ENCODE peak calls at places on chromosome 17, in four cellular contexts. One of them, this sample, is unnamed.

GRCh38 chr17:39357488-39357887 is 43.9 kb downstream of the FBXL20 start:
- DNase-seq in AG09309: no peak
- DNase-seq in neural crest cell: no peak
- DNase-seq in breast epithelium: no peak
- DNase-seq in this sample: no peak

GRCh38 chr17:59651346-59651745 is 31.7 kb downstream of the CLTC start:
- DNase-seq in AG09309: no peak
- DNase-seq in neural crest cell: no peak
- DNase-seq in breast epithelium: no peak
- DNase-seq in this sample: no peak

GRCh38 chr17:17613708-17614114 is 22.2 kb upstream of the PEMT start:
- DNase-seq in AG09309: peak; percentile 41
- DNase-seq in neural crest cell: peak; percentile 58
- DNase-seq in breast epithelium: no peak
- DNase-seq in this sample: peak; percentile 67

GRCh38 chr17:41009936-41010335 is 1.0 kb upstream of the KRTAP3-1 start:
- DNase-seq in AG09309: no peak
- DNase-seq in neural crest cell: no peak
- DNase-seq in breast epithelium: no peak
- DNase-seq in this sample: no peak

GRCh38 chr17:75084039-75084660 is 3.6 kb upstream of the SLC16A5 start:
- DNase-seq in AG09309: no peak
- DNase-seq in neural crest cell: no peak
- DNase-seq in breast epithelium: no peak
- DNase-seq in this sample: no peak

GRCh38 chr17:35578929-35579448 is 618 bp upstream of the PEX12 start:
- DNase-seq in AG09309: no peak
- DNase-seq in neural crest cell: no peak
- DNase-seq in breast epithelium: no peak
- DNase-seq in this sample: no peak

GRCh38 chr17:82923366-82924113 is 83.7 kb upstream of the ZNF750 start:
- DNase-seq in AG09309: no peak
- DNase-seq in neural crest cell: no peak
- DNase-seq in breast epithelium: no peak
- DNase-seq in this sample: no peak

GRCh38 chr17:48074322-48075054 is 26.3 kb downstream of the NFE2L1 start:
- DNase-seq in AG09309: peak; percentile 56
- DNase-seq in neural crest cell: peak; percentile 76
- DNase-seq in breast epithelium: peak; percentile 63
- DNase-seq in this sample: peak; percentile 80

GRCh38 chr17:35063514-35064223 is at the start of gene RFFL:
- DNase-seq in AG09309: peak; percentile 93
- DNase-seq in neural crest cell: peak; percentile 34
- DNase-seq in breast epithelium: peak; percentile 88
- DNase-seq in this sample: peak; percentile 39

DNA sequence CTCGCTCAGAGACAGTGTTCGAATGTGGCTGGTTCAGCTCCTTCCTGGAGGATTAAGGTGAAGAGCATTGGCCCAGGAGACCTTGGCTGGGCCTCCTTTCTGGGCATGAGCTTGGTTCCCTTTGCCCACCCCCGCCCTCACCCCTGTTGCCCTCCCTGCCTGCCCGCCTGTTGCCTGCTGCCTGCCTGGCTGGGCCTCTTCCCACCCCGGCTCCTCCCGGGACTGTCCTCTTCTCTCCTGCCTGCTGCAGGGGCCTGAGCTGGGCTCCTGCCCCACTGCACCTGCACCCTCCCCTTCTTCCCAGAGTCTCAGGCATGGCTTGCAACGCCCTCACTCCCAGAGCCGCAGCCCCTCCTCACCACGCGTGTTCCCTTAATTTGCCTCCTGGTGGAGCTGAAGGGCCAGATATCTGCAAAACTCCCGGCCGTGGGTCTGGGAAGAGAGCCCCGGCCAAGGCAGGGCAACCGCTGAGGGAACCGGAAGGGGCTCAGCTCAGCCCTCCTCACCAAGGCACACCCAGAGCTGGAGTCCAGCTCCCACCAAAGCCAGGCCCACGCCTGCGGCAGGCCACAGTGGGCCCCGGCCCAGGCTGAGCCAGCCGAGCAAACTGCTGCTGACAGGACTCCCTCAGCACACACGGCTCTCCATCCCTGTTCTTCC is 31.2 kb downstream of the MNT start:
- DNase-seq in AG09309: no peak
- DNase-seq in neural crest cell: no peak
- DNase-seq in breast epithelium: no peak
- DNase-seq in this sample: peak; percentile 67
- TF ChIP-seq CTCF in AG09309: no peak
- TF ChIP-seq CTCF in neural crest cell: no peak
- TF ChIP-seq CTCF in breast epithelium: no peak
- TF ChIP-seq CTCF in this sample: peak; percentile 12

DNA sequence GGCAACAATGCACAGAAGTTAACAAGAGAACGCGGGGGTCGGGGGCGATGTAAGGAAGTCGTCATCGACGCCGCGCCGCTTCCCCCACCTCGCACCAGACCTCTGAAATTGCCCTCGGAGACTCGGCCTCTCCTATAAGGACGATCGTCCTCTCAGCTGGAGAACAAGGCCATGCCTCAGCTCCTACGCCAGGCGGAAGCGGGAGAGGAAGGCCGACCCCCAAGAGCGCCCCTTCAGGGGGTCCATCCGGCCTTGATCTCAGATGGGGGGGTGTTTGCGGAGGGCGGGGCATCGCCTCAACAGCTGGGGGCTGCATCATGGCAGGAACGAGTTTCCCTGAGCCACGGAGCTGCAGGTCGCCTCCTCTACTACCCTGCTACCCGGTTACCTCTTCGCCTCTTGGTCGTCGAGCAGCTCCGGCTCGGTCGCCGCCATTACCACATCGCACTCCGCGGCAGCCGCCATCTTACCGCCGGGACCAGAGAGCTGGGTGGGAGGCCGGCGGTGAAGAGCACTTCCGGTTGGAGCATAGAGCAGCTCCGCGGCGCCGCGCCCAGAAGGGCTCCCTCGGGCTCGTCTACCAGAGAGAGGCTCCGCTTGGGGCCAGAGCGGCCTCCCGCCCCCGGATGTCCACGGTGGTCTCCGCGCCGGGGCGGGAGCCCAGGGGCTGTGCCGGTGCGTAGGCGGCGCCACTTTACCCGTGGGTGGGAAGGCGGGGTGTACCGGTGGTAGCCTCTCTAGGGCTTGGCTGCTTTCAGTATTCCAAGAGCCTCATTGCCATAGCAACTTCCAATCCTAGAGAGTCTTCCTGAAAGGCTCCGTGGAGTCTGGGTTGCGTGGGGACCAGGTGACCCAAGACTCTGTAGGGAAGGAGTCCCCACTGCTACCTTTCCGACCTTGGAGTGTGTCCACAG is at the start of gene DNAJC7:
- DNase-seq in AG09309: no peak
- DNase-seq in neural crest cell: peak; percentile 81
- DNase-seq in breast epithelium: peak; percentile 89
- DNase-seq in this sample: peak; percentile 92
- TF ChIP-seq CTCF in AG09309: no peak
- TF ChIP-seq CTCF in neural crest cell: no peak
- TF ChIP-seq CTCF in breast epithelium: no peak
- TF ChIP-seq CTCF in this sample: no peak

DNA sequence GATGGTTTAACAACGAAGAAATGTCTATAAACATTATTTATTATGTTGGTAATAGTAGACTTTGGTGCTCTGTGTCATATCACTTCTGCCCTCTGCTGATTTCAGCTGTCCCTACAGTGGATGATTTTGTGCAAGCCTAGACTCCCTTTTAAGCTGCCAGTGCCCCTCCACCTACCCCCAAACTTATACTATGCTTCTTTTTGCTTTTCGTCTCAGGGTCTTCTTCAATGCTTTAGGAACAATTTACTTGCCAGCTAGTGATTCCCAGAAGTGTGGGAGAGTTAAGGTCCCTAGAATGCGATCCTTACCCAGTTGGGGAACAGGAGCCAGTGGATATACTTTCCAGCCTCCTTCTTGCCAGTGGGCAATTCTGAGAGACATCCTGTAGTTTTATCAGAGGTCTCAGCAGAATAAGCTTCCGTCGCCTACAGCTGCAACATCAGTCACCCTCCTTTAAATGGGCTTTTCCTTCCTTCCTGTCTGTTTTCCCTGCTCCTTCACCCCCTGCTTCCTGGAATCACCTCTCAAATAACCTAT is 4.1 kb downstream of the ICAM2 start:
- DNase-seq in AG09309: no peak
- DNase-seq in neural crest cell: no peak
- DNase-seq in breast epithelium: no peak
- DNase-seq in this sample: no peak
- TF ChIP-seq CTCF in AG09309: peak; percentile 23
- TF ChIP-seq CTCF in neural crest cell: no peak
- TF ChIP-seq CTCF in breast epithelium: no peak
- TF ChIP-seq CTCF in this sample: no peak

DNA sequence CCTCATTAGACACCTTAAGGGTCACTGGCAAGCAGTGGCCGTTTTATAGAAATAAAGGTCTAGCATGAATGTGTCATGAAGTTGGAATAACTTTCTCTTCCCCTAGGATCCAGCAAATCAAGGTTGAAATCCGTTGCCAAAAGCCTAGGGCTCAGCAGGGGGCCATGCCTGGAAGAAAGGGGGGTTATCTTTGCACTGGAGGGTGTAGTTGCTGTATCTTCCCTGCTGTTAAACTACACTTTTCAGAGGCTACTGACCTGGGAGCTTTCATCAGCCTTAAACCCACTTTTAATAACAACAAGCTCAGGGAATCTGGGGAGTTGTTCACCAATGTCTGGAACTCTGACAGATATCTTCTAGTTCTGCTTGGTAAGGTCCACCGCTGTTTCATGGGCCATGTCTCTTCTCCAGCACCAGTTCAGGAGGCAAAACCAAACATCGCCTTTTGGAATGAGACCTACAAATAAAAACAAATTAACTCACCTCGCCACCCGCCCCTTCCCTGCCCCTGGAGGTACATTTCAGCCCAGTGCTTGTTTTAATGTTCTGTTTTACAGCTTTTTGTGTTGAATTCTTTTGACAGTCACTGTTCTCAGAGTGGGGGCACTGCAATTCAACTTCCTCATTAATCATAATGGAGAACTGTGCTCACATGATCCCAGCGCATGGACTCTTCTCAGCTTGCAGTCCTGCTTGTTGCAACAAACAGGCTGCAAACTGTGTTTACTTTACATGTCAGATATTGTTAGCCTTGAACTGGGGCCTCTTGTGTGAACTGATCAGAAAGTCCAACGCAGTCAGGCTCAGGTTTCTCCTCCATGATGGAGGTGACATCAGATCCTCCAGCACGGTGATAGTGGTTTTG is 508.7 kb downstream of the KCNJ2 start:
- DNase-seq in AG09309: no peak
- DNase-seq in neural crest cell: no peak
- DNase-seq in breast epithelium: no peak
- DNase-seq in this sample: no peak
- TF ChIP-seq CTCF in AG09309: no peak
- TF ChIP-seq CTCF in neural crest cell: no peak
- TF ChIP-seq CTCF in breast epithelium: no peak
- TF ChIP-seq CTCF in this sample: no peak

DNA sequence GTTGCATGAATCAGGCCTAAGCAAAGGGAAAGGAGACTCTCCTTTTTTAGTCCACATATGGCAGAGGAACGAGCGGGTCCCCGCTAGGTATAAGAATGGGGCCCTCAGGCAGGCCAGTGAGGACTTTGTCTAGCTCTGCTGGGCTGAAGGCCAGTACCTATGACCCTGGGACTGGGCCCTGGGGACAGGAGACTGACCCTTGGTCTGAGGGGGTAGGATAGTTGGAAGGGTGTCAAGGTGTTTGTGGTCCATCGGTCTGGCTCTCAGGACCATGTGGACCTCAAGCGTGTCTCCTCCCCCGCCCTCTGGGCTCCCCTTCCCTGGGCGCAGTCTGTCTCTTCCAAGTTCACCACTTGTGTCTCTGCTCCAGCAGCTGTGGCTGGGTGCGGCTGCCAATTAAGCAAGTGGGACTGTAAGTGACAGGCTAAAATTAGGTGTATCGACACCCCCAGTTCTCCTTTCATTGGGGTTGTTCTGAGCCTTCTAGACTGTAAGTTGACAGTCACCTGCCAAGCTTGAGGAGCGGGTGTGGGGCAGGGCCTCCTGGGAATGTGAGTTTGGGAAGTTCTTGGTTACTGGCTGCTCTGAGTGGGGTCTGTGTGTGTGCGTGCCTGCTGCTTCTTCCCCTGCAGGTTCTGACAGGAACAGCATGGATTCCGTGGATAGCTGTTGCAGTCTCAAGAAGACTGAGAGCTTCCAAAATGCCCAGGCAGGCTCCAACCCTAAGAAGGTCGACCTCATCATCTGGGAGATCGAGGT is 24.5 kb downstream of the AKAP1 start:
- DNase-seq in AG09309: no peak
- DNase-seq in neural crest cell: no peak
- DNase-seq in breast epithelium: no peak
- DNase-seq in this sample: peak; percentile 44
- TF ChIP-seq CTCF in AG09309: no peak
- TF ChIP-seq CTCF in neural crest cell: peak; percentile 37
- TF ChIP-seq CTCF in breast epithelium: peak; percentile 38
- TF ChIP-seq CTCF in this sample: peak; percentile 67

GRCh38 chr17:77926967-77927366 is 31.5 kb upstream of the TNRC6C start:
- DNase-seq in AG09309: no peak
- DNase-seq in neural crest cell: no peak
- DNase-seq in breast epithelium: no peak
- DNase-seq in this sample: no peak

GRCh38 chr17:77929871-77930436 is 28.5 kb upstream of the TNRC6C start:
- DNase-seq in AG09309: no peak
- DNase-seq in neural crest cell: no peak
- DNase-seq in breast epithelium: peak; percentile 34
- DNase-seq in this sample: no peak

GRCh38 chr17:77927777-77928518 is 30.6 kb upstream of the TNRC6C start:
- DNase-seq in AG09309: no peak
- DNase-seq in neural crest cell: no peak
- DNase-seq in breast epithelium: no peak
- DNase-seq in this sample: peak; percentile 52

GRCh38 chr17:77929180-77929564 is 29.3 kb upstream of the TNRC6C start:
- DNase-seq in AG09309: no peak
- DNase-seq in neural crest cell: no peak
- DNase-seq in breast epithelium: no peak
- DNase-seq in this sample: no peak

GRCh38 chr17:77928519-77929179 is 29.9 kb upstream of the TNRC6C start:
- DNase-seq in AG09309: no peak
- DNase-seq in neural crest cell: no peak
- DNase-seq in breast epithelium: no peak
- DNase-seq in this sample: no peak
- TF ChIP-seq CTCF in AG09309: no peak
- TF ChIP-seq CTCF in neural crest cell: no peak
- TF ChIP-seq CTCF in breast epithelium: no peak
- TF ChIP-seq CTCF in this sample: no peak

This sample was measured in glutamatergic neuron.